ENCODE peak calls at places on chromosomes 5 and 9, in ten cellular contexts. One of them, this sample, is unnamed.

GRCh38 chr9:83047839-83048775 is 14.8 kb downstream of the RASEF start:
- DNase-seq in tibial nerve: no peak
- DNase-seq in CD4-positive, alpha-beta T cell: no peak
- DNase-seq in right atrium auricular region: no peak
- DNase-seq in iPS DF 6.9: no peak
- DNase-seq in upper lobe of left lung: no peak
- DNase-seq in H9: no peak
- DNase-seq in HepG2: no peak
- DNase-seq in hepatocyte: no peak
- DNase-seq in CD4-positive, CD25-positive, alpha-beta regulatory T cell: no peak
- DNase-seq in this sample: no peak

GRCh38 chr9:97703437-97704326 is 6.5 kb upstream of the XPA start:
- DNase-seq in tibial nerve: no peak
- DNase-seq in CD4-positive, alpha-beta T cell: no peak
- DNase-seq in right atrium auricular region: no peak
- DNase-seq in iPS DF 6.9: no peak
- DNase-seq in upper lobe of left lung: no peak
- DNase-seq in H9: no peak
- DNase-seq in HepG2: peak; percentile 74
- DNase-seq in hepatocyte: peak; percentile 74
- DNase-seq in CD4-positive, CD25-positive, alpha-beta regulatory T cell: no peak
- DNase-seq in this sample: no peak

GRCh38 chr9:37963936-37964739 is 60.2 kb upstream of the SLC25A51 start:
- DNase-seq in tibial nerve: peak; percentile 38
- DNase-seq in CD4-positive, alpha-beta T cell: no peak
- DNase-seq in right atrium auricular region: no peak
- DNase-seq in iPS DF 6.9: no peak
- DNase-seq in upper lobe of left lung: peak; percentile 75
- DNase-seq in H9: no peak
- DNase-seq in HepG2: peak; percentile 94
- DNase-seq in hepatocyte: peak; percentile 84
- DNase-seq in CD4-positive, CD25-positive, alpha-beta regulatory T cell: no peak
- DNase-seq in this sample: peak; percentile 71

GRCh38 chr5:36459191-36460135 is 146.9 kb upstream of the SLC1A3 start:
- DNase-seq in tibial nerve: no peak
- DNase-seq in CD4-positive, alpha-beta T cell: no peak
- DNase-seq in right atrium auricular region: no peak
- DNase-seq in iPS DF 6.9: peak; percentile 39
- DNase-seq in upper lobe of left lung: no peak
- DNase-seq in H9: peak; percentile 49
- DNase-seq in HepG2: peak; percentile 10
- DNase-seq in hepatocyte: no peak
- DNase-seq in CD4-positive, CD25-positive, alpha-beta regulatory T cell: no peak
- DNase-seq in this sample: no peak

GRCh38 chr9:109568568-109569210 is 70.6 kb upstream of the PTPN3 start:
- DNase-seq in tibial nerve: no peak
- DNase-seq in CD4-positive, alpha-beta T cell: no peak
- DNase-seq in right atrium auricular region: no peak
- DNase-seq in iPS DF 6.9: no peak
- DNase-seq in upper lobe of left lung: no peak
- DNase-seq in H9: no peak
- DNase-seq in HepG2: no peak
- DNase-seq in hepatocyte: no peak
- DNase-seq in CD4-positive, CD25-positive, alpha-beta regulatory T cell: no peak
- DNase-seq in this sample: no peak

GRCh38 chr5:107949688-107950341 is 279.1 kb upstream of the EFNA5 start:
- DNase-seq in tibial nerve: no peak
- DNase-seq in CD4-positive, alpha-beta T cell: no peak
- DNase-seq in right atrium auricular region: no peak
- DNase-seq in iPS DF 6.9: no peak
- DNase-seq in upper lobe of left lung: no peak
- DNase-seq in H9: no peak
- DNase-seq in HepG2: no peak
- DNase-seq in hepatocyte: no peak
- DNase-seq in CD4-positive, CD25-positive, alpha-beta regulatory T cell: no peak
- DNase-seq in this sample: no peak

GRCh38 chr9:21682981-21683380 is 119.5 kb upstream of the MTAP start:
- DNase-seq in tibial nerve: no peak
- DNase-seq in CD4-positive, alpha-beta T cell: no peak
- DNase-seq in right atrium auricular region: no peak
- DNase-seq in iPS DF 6.9: no peak
- DNase-seq in upper lobe of left lung: no peak
- DNase-seq in H9: no peak
- DNase-seq in HepG2: no peak
- DNase-seq in hepatocyte: no peak
- DNase-seq in CD4-positive, CD25-positive, alpha-beta regulatory T cell: no peak
- DNase-seq in this sample: no peak

GRCh38 chr5:124262443-124262842 is 484.0 kb downstream of the ZNF608 start:
- DNase-seq in tibial nerve: no peak
- DNase-seq in CD4-positive, alpha-beta T cell: no peak
- DNase-seq in right atrium auricular region: no peak
- DNase-seq in iPS DF 6.9: peak; percentile 11
- DNase-seq in upper lobe of left lung: no peak
- DNase-seq in H9: no peak
- DNase-seq in HepG2: no peak
- DNase-seq in hepatocyte: no peak
- DNase-seq in CD4-positive, CD25-positive, alpha-beta regulatory T cell: no peak
- DNase-seq in this sample: no peak

GRCh38 chr9:14455243-14455642 is 141.3 kb upstream of the NFIB start:
- DNase-seq in tibial nerve: no peak
- DNase-seq in CD4-positive, alpha-beta T cell: no peak
- DNase-seq in right atrium auricular region: no peak
- DNase-seq in iPS DF 6.9: no peak
- DNase-seq in upper lobe of left lung: no peak
- DNase-seq in H9: no peak
- DNase-seq in HepG2: no peak
- DNase-seq in hepatocyte: no peak
- DNase-seq in CD4-positive, CD25-positive, alpha-beta regulatory T cell: no peak
- DNase-seq in this sample: no peak

GRCh38 chr5:134835623-134836022 is 10.1 kb upstream of the C5orf24 start:
- DNase-seq in tibial nerve: no peak
- DNase-seq in CD4-positive, alpha-beta T cell: no peak
- DNase-seq in right atrium auricular region: no peak
- DNase-seq in iPS DF 6.9: no peak
- DNase-seq in upper lobe of left lung: no peak
- DNase-seq in H9: no peak
- DNase-seq in HepG2: no peak
- DNase-seq in hepatocyte: no peak
- DNase-seq in CD4-positive, CD25-positive, alpha-beta regulatory T cell: no peak
- DNase-seq in this sample: no peak

GRCh38 chr5:134844252-134844651 is 1.5 kb upstream of the C5orf24 start:
- DNase-seq in tibial nerve: no peak
- DNase-seq in CD4-positive, alpha-beta T cell: no peak
- DNase-seq in right atrium auricular region: no peak
- DNase-seq in iPS DF 6.9: no peak
- DNase-seq in upper lobe of left lung: no peak
- DNase-seq in H9: no peak
- DNase-seq in HepG2: no peak
- DNase-seq in hepatocyte: no peak
- DNase-seq in CD4-positive, CD25-positive, alpha-beta regulatory T cell: no peak
- DNase-seq in this sample: no peak

GRCh38 chr5:134837530-134838181 is 8.1 kb upstream of the C5orf24 start:
- DNase-seq in tibial nerve: no peak
- DNase-seq in CD4-positive, alpha-beta T cell: no peak
- DNase-seq in right atrium auricular region: no peak
- DNase-seq in iPS DF 6.9: no peak
- DNase-seq in upper lobe of left lung: no peak
- DNase-seq in H9: no peak
- DNase-seq in HepG2: peak; percentile 50
- DNase-seq in hepatocyte: no peak
- DNase-seq in CD4-positive, CD25-positive, alpha-beta regulatory T cell: no peak
- DNase-seq in this sample: no peak

GRCh38 chr5:134845335-134845851 is 375 bp upstream of the C5orf24 start:
- DNase-seq in tibial nerve: no peak
- DNase-seq in CD4-positive, alpha-beta T cell: no peak
- DNase-seq in right atrium auricular region: no peak
- DNase-seq in iPS DF 6.9: no peak
- DNase-seq in upper lobe of left lung: no peak
- DNase-seq in H9: no peak
- DNase-seq in HepG2: no peak
- DNase-seq in hepatocyte: no peak
- DNase-seq in CD4-positive, CD25-positive, alpha-beta regulatory T cell: no peak
- DNase-seq in this sample: no peak

DNA sequence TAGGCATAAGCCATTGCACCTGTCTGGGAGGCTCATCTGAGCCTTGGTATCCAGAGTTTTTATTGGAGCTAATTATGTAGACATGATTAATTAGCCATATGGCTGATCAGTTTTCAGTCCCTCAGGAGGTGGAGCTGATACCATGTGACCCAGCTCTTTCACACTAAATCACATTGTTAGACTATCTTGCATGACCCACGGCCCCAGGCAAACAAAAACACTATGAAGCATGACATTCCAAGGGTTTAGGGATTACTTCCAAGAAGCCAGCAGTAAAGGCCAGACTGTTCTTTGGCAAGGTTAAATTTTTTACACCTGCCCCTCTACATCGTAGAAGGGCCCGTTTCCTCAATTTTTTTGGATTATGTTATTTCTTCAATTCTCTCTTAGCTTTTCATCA is 5.0 kb upstream of the C5orf24 start:
- DNase-seq in tibial nerve: no peak
- DNase-seq in CD4-positive, alpha-beta T cell: no peak
- DNase-seq in right atrium auricular region: no peak
- DNase-seq in iPS DF 6.9: no peak
- DNase-seq in upper lobe of left lung: no peak
- DNase-seq in H9: no peak
- DNase-seq in HepG2: no peak
- DNase-seq in hepatocyte: no peak
- DNase-seq in CD4-positive, CD25-positive, alpha-beta regulatory T cell: no peak
- DNase-seq in this sample: no peak
- H3K27ac ChIP-seq in tibial nerve: no peak overlapping the region
- H3K27ac ChIP-seq in CD4-positive, alpha-beta T cell: no peak overlapping the region
- H3K27ac ChIP-seq in right atrium auricular region: no peak overlapping the region
- H3K27ac ChIP-seq in iPS DF 6.9: no peak overlapping the region
- H3K27ac ChIP-seq in upper lobe of left lung: no peak overlapping the region
- H3K27ac ChIP-seq in H9: no peak overlapping the region
- H3K27ac ChIP-seq in HepG2: no peak overlapping the region
- H3K27ac ChIP-seq in hepatocyte: no peak overlapping the region
- H3K27ac ChIP-seq in CD4-positive, CD25-positive, alpha-beta regulatory T cell: no peak overlapping the region
- H3K27ac ChIP-seq in this sample: no peak overlapping the region

GRCh38 chr5:57724836-57725235 is 242.2 kb upstream of the ACTBL2 start:
- DNase-seq in tibial nerve: no peak
- DNase-seq in CD4-positive, alpha-beta T cell: no peak
- DNase-seq in right atrium auricular region: no peak
- DNase-seq in iPS DF 6.9: no peak
- DNase-seq in upper lobe of left lung: no peak
- DNase-seq in H9: no peak
- DNase-seq in HepG2: no peak
- DNase-seq in hepatocyte: no peak
- DNase-seq in CD4-positive, CD25-positive, alpha-beta regulatory T cell: no peak
- DNase-seq in this sample: no peak
- H3K27ac ChIP-seq in tibial nerve: no peak overlapping the region
- H3K27ac ChIP-seq in CD4-positive, alpha-beta T cell: no peak overlapping the region
- H3K27ac ChIP-seq in right atrium auricular region: no peak overlapping the region
- H3K27ac ChIP-seq in iPS DF 6.9: no peak overlapping the region
- H3K27ac ChIP-seq in upper lobe of left lung: no peak overlapping the region
- H3K27ac ChIP-seq in H9: no peak overlapping the region
- H3K27ac ChIP-seq in HepG2: no peak overlapping the region
- H3K27ac ChIP-seq in hepatocyte: no peak overlapping the region
- H3K27ac ChIP-seq in CD4-positive, CD25-positive, alpha-beta regulatory T cell: no peak overlapping the region
- H3K27ac ChIP-seq in this sample: no peak overlapping the region

GRCh38 chr9:127336086-127336485 is 60.9 kb upstream of the SLC2A8 start:
- DNase-seq in tibial nerve: no peak
- DNase-seq in CD4-positive, alpha-beta T cell: no peak
- DNase-seq in right atrium auricular region: no peak
- DNase-seq in iPS DF 6.9: no peak
- DNase-seq in upper lobe of left lung: no peak
- DNase-seq in H9: no peak
- DNase-seq in HepG2: no peak
- DNase-seq in hepatocyte: no peak
- DNase-seq in CD4-positive, CD25-positive, alpha-beta regulatory T cell: no peak
- DNase-seq in this sample: no peak
- H3K27ac ChIP-seq in tibial nerve: peak overlapping the region; percentile 76
- H3K27ac ChIP-seq in CD4-positive, alpha-beta T cell: no peak overlapping the region
- H3K27ac ChIP-seq in right atrium auricular region: peak overlapping the region; percentile 76
- H3K27ac ChIP-seq in iPS DF 6.9: no peak overlapping the region
- H3K27ac ChIP-seq in upper lobe of left lung: peak overlapping the region; percentile 70
- H3K27ac ChIP-seq in H9: no peak overlapping the region
- H3K27ac ChIP-seq in HepG2: no peak overlapping the region
- H3K27ac ChIP-seq in hepatocyte: peak overlapping the region; percentile 83
- H3K27ac ChIP-seq in CD4-positive, CD25-positive, alpha-beta regulatory T cell: no peak overlapping the region
- H3K27ac ChIP-seq in this sample: peak overlapping the region; percentile 42

GRCh38 chr5:142806769-142807377 is 36.7 kb downstream of the ARHGAP26 start:
- DNase-seq in tibial nerve: no peak
- DNase-seq in CD4-positive, alpha-beta T cell: no peak
- DNase-seq in right atrium auricular region: no peak
- DNase-seq in iPS DF 6.9: no peak
- DNase-seq in upper lobe of left lung: no peak
- DNase-seq in H9: no peak
- DNase-seq in HepG2: peak; percentile 41
- DNase-seq in hepatocyte: no peak
- DNase-seq in CD4-positive, CD25-positive, alpha-beta regulatory T cell: no peak
- DNase-seq in this sample: no peak

GRCh38 chr5:142810081-142810480 is 39.9 kb downstream of the ARHGAP26 start:
- DNase-seq in tibial nerve: no peak
- DNase-seq in CD4-positive, alpha-beta T cell: no peak
- DNase-seq in right atrium auricular region: no peak
- DNase-seq in iPS DF 6.9: no peak
- DNase-seq in upper lobe of left lung: no peak
- DNase-seq in H9: no peak
- DNase-seq in HepG2: peak; percentile 78
- DNase-seq in hepatocyte: no peak
- DNase-seq in CD4-positive, CD25-positive, alpha-beta regulatory T cell: no peak
- DNase-seq in this sample: no peak

GRCh38 chr5:142805339-142805738 is 35.2 kb downstream of the ARHGAP26 start:
- DNase-seq in tibial nerve: no peak
- DNase-seq in CD4-positive, alpha-beta T cell: no peak
- DNase-seq in right atrium auricular region: no peak
- DNase-seq in iPS DF 6.9: no peak
- DNase-seq in upper lobe of left lung: no peak
- DNase-seq in H9: no peak
- DNase-seq in HepG2: no peak
- DNase-seq in hepatocyte: no peak
- DNase-seq in CD4-positive, CD25-positive, alpha-beta regulatory T cell: no peak
- DNase-seq in this sample: no peak

GRCh38 chr5:142808778-142809606 is 38.8 kb downstream of the ARHGAP26 start:
- DNase-seq in tibial nerve: no peak
- DNase-seq in CD4-positive, alpha-beta T cell: no peak
- DNase-seq in right atrium auricular region: no peak
- DNase-seq in iPS DF 6.9: no peak
- DNase-seq in upper lobe of left lung: no peak
- DNase-seq in H9: no peak
- DNase-seq in HepG2: no peak
- DNase-seq in hepatocyte: peak; percentile 42
- DNase-seq in CD4-positive, CD25-positive, alpha-beta regulatory T cell: no peak
- DNase-seq in this sample: no peak

DNA sequence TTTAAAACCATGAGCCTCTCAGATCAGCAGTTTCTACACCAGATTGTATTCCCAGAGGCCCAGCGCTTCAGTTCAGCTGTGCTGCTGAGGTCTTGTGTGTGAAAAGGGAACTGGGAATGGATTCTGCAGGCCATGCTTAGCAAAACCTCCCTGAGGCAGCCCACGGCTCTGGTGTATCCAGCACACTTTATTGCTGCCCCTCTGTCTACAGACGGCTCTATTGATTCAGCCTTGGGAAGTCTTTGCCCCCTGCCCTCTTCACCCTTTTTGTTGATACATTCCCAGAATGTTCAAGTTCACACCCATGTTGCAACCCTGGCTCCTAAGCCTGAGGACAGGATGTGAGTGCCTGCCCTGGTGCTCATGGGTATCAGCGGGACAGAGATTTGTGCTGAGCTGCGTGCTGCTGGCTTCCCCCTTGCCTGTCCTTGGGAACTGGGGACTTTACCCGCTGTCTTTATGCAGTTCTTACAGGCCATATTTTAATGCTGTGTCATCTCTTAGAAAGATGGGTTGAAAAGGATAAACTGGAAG is 37.3 kb downstream of the ARHGAP26 start:
- DNase-seq in tibial nerve: no peak
- DNase-seq in CD4-positive, alpha-beta T cell: no peak
- DNase-seq in right atrium auricular region: peak; percentile 79
- DNase-seq in iPS DF 6.9: no peak
- DNase-seq in upper lobe of left lung: no peak
- DNase-seq in H9: no peak
- DNase-seq in HepG2: peak; percentile 97
- DNase-seq in hepatocyte: peak; percentile 48
- DNase-seq in CD4-positive, CD25-positive, alpha-beta regulatory T cell: no peak
- DNase-seq in this sample: no peak
- H3K27ac ChIP-seq in tibial nerve: peak overlapping the region; percentile 72
- H3K27ac ChIP-seq in CD4-positive, alpha-beta T cell: no peak overlapping the region
- H3K27ac ChIP-seq in right atrium auricular region: peak overlapping the region; percentile 41
- H3K27ac ChIP-seq in iPS DF 6.9: no peak overlapping the region
- H3K27ac ChIP-seq in upper lobe of left lung: peak overlapping the region; percentile 22
- H3K27ac ChIP-seq in H9: no peak overlapping the region
- H3K27ac ChIP-seq in HepG2: peak overlapping the region; percentile 58
- H3K27ac ChIP-seq in hepatocyte: peak overlapping the region; percentile 61
- H3K27ac ChIP-seq in CD4-positive, CD25-positive, alpha-beta regulatory T cell: no peak overlapping the region
- H3K27ac ChIP-seq in this sample: no peak overlapping the region

This sample was measured in AG04450.